ENCODE peak calls at places on chromosomes 7 and 10, in eight cellular contexts. J is NCI-H1417; C is K562; E is hepatocyte; N is activated CD4-positive, alpha-beta T cell treated with anti-CD3 and anti-CD28 coated beads, Interleukin-2, amount 50 U/mL, for 48 hours; M is activated naive CD8-positive, alpha-beta T cell treated with anti-CD3 and anti-CD28 coated beads for 36 hours; H is kidney; Z is heart right ventricle. D is an unnamed sample.
A peak's percentile ranks its signal among the peaks of the same experiment; 100 is the strongest.

GRCh38 chr7:51067757-51068156 is 248.9 kb downstream of the COBL start:
- DNase-seq in Z (no peak), J (peak; percentile 38), N (peak; percentile 56), C (peak; percentile 30), H (no peak), M (peak; percentile 15), E (peak; percentile 80), D (peak; percentile 48)

GRCh38 chr7:76364198-76364584 is 5.4 kb upstream of the YWHAG start:
- DNase-seq in Z (peak; percentile 29), M (no peak), J (no peak), E (no peak), C (no peak), N (no peak), H (peak; percentile 69), D (no peak)

GRCh38 chr7:1101580-1102431 is 13.9 kb downstream of the GPER1 start:
- DNase-seq in Z (no peak), M (no peak), C (no peak), E (no peak), J (no peak), N (no peak), H (peak; percentile 85), D (no peak)

GRCh38 chr7:87411186-87411585 is 64.3 kb downstream of the ABCB4 start:
- DNase-seq in Z (no peak), C (no peak), E (no peak), N (no peak), M (no peak), H (no peak), J (no peak), D (no peak)

GRCh38 chr10:131726967-131727366 is 173.8 kb upstream of the PPP2R2D start:
- DNase-seq in E (no peak), H (no peak), J (no peak), N (no peak), Z (no peak), C (no peak), M (no peak), D (no peak)

GRCh38 chr7:13800694-13801448 is 188.6 kb downstream of the ETV1 start:
- DNase-seq in H (no peak), J (no peak), Z (no peak), M (peak; percentile 1), E (no peak), C (no peak), N (no peak), D (peak; percentile 9)

GRCh38 chr10:12466701-12467100 is 117.4 kb downstream of the CAMK1D start:
- DNase-seq in E (no peak), Z (no peak), H (no peak), N (no peak), J (peak; percentile 23), C (no peak), M (no peak), D (no peak)

GRCh38 chr7:107953924-107954303 is 49.0 kb downstream of the LAMB1 start:
- DNase-seq in C (no peak), E (peak; percentile 44), H (no peak), M (no peak), N (no peak), J (no peak), Z (no peak), D (no peak)

GRCh38 chr10:101773923-101774588 is 1.9 kb downstream of the FGF8 start:
- DNase-seq in M (no peak), E (no peak), C (no peak), Z (no peak), J (no peak), H (no peak), N (no peak), D (no peak)

GRCh38 chr7:130481898-130482297 is 10.0 kb upstream of the MEST start:
- DNase-seq in E (peak; percentile 35), J (no peak), H (no peak), Z (no peak), C (no peak), N (no peak), M (no peak), D (no peak)

GRCh38 chr7:137343483-137343841 is at the start of gene PTN:
- DNase-seq in N (no peak), M (no peak), E (peak; percentile 60), J (no peak), H (peak; percentile 74), C (no peak), Z (peak; percentile 27), D (peak; percentile 34)

GRCh38 chr10:34814228-34815173 is 595 bp downstream of the PARD3 start:
- DNase-seq in Z (peak; percentile 56), N (peak; percentile 5), J (no peak), C (peak; percentile 65), E (peak; percentile 82), H (peak; percentile 82), M (peak; percentile 14), D (no peak)

GRCh38 chr7:50803359-50804337 is 21.0 kb upstream of the GRB10 start:
- DNase-seq in Z (no peak), N (no peak), M (no peak), J (no peak), E (no peak), C (no peak), H (no peak), D (no peak)

GRCh38 chr7:29567174-29567573 is 3.5 kb downstream of the PRR15 start:
- DNase-seq in N (no peak), M (no peak), E (peak; percentile 38), J (no peak), H (no peak), Z (no peak), C (no peak), D (no peak)

GRCh38 chr7:150556521-150557138 is 10.6 kb upstream of the GIMAP4 start:
- DNase-seq in M (no peak), H (no peak), N (no peak), C (no peak), Z (no peak), E (no peak), J (no peak), D (no peak)

GRCh38 chr7:134343136-134343535 is 26.4 kb upstream of the SLC35B4 start:
- DNase-seq in J (no peak), H (no peak), N (no peak), M (no peak), C (no peak), E (no peak), Z (no peak), D (no peak)

GRCh38 chr7:71682181-71682580 is 550.2 kb downstream of the GALNT17 start:
- DNase-seq in E (no peak), C (no peak), M (no peak), N (no peak), J (no peak), Z (no peak), H (no peak), D (no peak)

GRCh38 chr7:35366167-35367155 is 112.6 kb upstream of the TBX20 start:
- DNase-seq in M (no peak), N (no peak), J (no peak), C (no peak), H (no peak), E (no peak), Z (no peak), D (no peak)

GRCh38 chr10:106919798-106920382 is 244.6 kb downstream of the SORCS1 start:
- DNase-seq in M (no peak), Z (no peak), C (no peak), E (no peak), H (no peak), J (no peak), N (no peak), D (no peak)

GRCh38 chr7:20798081-20798693 is 11.5 kb upstream of the SP8 start:
- DNase-seq in E (peak; percentile 72), Z (peak; percentile 32), C (peak; percentile 92), N (peak; percentile 30), M (no peak), H (peak; percentile 85), J (peak; percentile 83), D (peak; percentile 54)

GRCh38 chr10:18868919-18869318 is 179.7 kb upstream of the MALRD1 start:
- DNase-seq in H (no peak), Z (no peak), E (no peak), N (no peak), M (no peak), J (no peak), C (no peak), D (no peak)

GRCh38 chr7:137962875-137963507 is 38.9 kb downstream of the CREB3L2 start:
- DNase-seq in E (no peak), Z (no peak), J (no peak), M (no peak), H (no peak), N (no peak), C (peak; percentile 95), D (no peak)